ENCODE peak calls at places on chromosomes 6 and 20, in nine cellular contexts. N is spleen; E is CD4-positive, alpha-beta T cell; P is ovary; Y is cardiac fibroblast; I is epithelial cell of esophagus; O is prostate gland; U is upper lobe of right lung; V is fibroblast of the aortic adventitia. S is an unnamed sample.

GRCh38 chr6:122781716-122782115 is 2.2 kb downstream of the FABP7 start:
- DNase-seq in V (no peak), O (no peak), U (no peak), N (no peak), E (no peak), I (no peak), Y (no peak), P (no peak), S (no peak)

GRCh38 chr6:20707166-20707485 is 172.9 kb downstream of the CDKAL1 start:
- DNase-seq in U (no peak), E (no peak), O (no peak), N (no peak), P (no peak), V (no peak), I (no peak), Y (no peak), S (no peak)

GRCh38 chr20:62975251-62975770 is 22.8 kb downstream of the SLC17A9 start:
- DNase-seq in N (no peak), P (no peak), Y (no peak), V (no peak), E (no peak), I (no peak), U (no peak), O (no peak), S (no peak)

GRCh38 chr20:59148713-59149493 is 14.7 kb upstream of the ZNF831 start:
- DNase-seq in V (no peak), U (no peak), O (no peak), N (peak; percentile 77), I (no peak), Y (no peak), E (no peak), P (no peak), S (no peak)

GRCh38 chr20:25508083-25508770 is 77.1 kb downstream of the NINL start:
- DNase-seq in Y (peak; percentile 89), I (peak; percentile 28), P (peak; percentile 71), O (no peak), U (no peak), V (peak; percentile 80), N (no peak), E (no peak), S (peak; percentile 87)

GRCh38 chr6:107786179-107786578 is 37.9 kb downstream of the SCML4 start:
- DNase-seq in O (no peak), E (no peak), I (no peak), Y (no peak), P (no peak), U (no peak), V (no peak), N (no peak), S (no peak)

GRCh38 chr6:167968091-167968490 is 29.4 kb upstream of the KIF25 start:
- DNase-seq in O (no peak), U (no peak), V (no peak), I (peak; percentile 54), N (no peak), E (no peak), P (no peak), Y (no peak), S (no peak)

GRCh38 chr20:44080646-44081267 is 106.2 kb downstream of the JPH2 start:
- DNase-seq in P (peak; percentile 39), E (peak; percentile 71), O (peak; percentile 66), Y (peak; percentile 85), N (no peak), I (peak; percentile 78), U (no peak), V (peak; percentile 87), S (peak; percentile 89)

GRCh38 chr20:49964964-49965780 is 17.6 kb upstream of the SNAI1 start:
- DNase-seq in I (peak; percentile 59), P (no peak), E (no peak), Y (no peak), N (peak; percentile 71), O (no peak), V (peak; percentile 16), U (no peak), S (no peak)

GRCh38 chr6:150631283-150631981 is 31.7 kb downstream of the PLEKHG1 start:
- DNase-seq in Y (no peak), V (no peak), U (no peak), P (peak; percentile 26), N (peak; percentile 82), E (no peak), O (no peak), I (no peak), S (no peak)

GRCh38 chr20:58213716-58214115 is 14.7 kb downstream of the ANKRD60 start:
- DNase-seq in U (no peak), V (no peak), N (peak; percentile 22), Y (no peak), E (no peak), P (no peak), O (no peak), I (no peak), S (no peak)

GRCh38 chr6:95819939-95820338 is 195.8 kb upstream of the FUT9 start:
- DNase-seq in P (no peak), O (no peak), N (peak; percentile 40), I (no peak), E (no peak), Y (no peak), V (no peak), U (no peak), S (no peak)

GRCh38 chr6:62013719-62014118 is 272.3 kb downstream of the KHDRBS2 start:
- DNase-seq in N (no peak), I (no peak), U (no peak), P (no peak), O (no peak), V (no peak), Y (no peak), E (no peak), S (no peak)

GRCh38 chr20:20663841-20664240 is 48.6 kb downstream of the RALGAPA2 start:
- DNase-seq in V (no peak), E (no peak), O (no peak), I (peak; percentile 41), U (no peak), P (no peak), Y (no peak), N (no peak), S (no peak)

GRCh38 chr6:41586564-41586963 is 40.4 kb downstream of the FOXP4 start:
- DNase-seq in N (no peak), U (no peak), O (no peak), P (no peak), I (no peak), V (no peak), Y (no peak), E (no peak), S (peak; percentile 64)

DNA sequence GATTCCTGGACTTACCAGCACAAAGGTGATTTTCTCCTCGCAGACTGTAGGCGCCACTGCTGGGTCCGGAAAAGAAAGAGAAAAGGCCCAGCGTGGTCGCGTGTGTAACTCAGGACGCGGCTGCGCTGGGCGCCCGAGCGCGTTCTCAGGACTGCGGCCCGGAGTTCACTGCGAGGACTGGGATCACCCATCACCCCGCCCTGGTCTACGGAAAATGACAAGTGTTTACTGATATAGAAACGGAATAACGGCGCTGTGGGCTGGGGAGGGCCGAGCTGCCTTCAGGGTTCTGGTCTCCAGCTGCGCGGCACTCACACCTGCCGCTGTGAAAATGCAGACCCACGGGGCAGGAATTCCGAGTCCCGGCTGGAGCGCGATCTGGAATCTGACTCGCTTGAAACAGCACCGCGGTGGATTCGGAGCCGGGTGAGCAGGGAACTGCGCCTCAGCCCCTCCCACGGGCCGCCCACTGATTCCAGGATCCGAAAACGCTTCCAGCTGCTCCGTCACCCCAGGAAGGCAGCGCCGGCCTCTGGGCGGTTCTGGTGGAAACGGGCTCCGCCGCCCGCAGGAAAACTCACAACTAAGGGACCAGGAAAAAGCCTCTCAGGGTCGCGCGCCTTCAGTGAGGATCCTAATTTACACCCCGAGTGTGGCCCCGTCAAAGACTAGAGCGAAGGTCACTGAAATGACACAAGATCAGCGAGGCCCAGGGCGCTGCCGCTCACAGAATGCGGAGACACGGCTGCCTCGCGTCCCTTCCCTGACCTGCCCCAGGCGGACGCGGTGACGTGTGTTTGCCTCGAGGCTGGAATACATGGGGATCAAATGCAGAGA is 34.5 kb downstream of the HLA-A start:
- DNase-seq in I (peak; percentile 72), O (peak; percentile 81), U (peak; percentile 94), V (peak; percentile 68), P (peak; percentile 88), E (peak; percentile 26), N (peak; percentile 89), Y (peak; percentile 70), S (peak; percentile 88)
- TF ChIP-seq CTCF in I (peak; percentile 48), O (peak; percentile 50), U (peak; percentile 40), V (peak; percentile 53), P (no peak), E (peak; percentile 27), N (peak; percentile 25), Y (peak; percentile 48), S (peak; percentile 39)

GRCh38 chr6:2598867-2599266 is 151.9 kb downstream of the MYLK4 start:
- DNase-seq in V (no peak), O (no peak), Y (no peak), N (no peak), E (no peak), U (no peak), P (no peak), I (no peak), S (no peak)
- TF ChIP-seq CTCF in V (no peak), O (no peak), Y (no peak), N (no peak), E (no peak), U (no peak), P (no peak), I (no peak), S (no peak)

GRCh38 chr6:74899416-74899815 is 306.4 kb downstream of the COL12A1 start:
- DNase-seq in U (no peak), E (no peak), Y (peak; percentile 69), V (peak; percentile 69), N (no peak), O (no peak), P (no peak), I (peak; percentile 86), S (peak; percentile 61)
- TF ChIP-seq CTCF in U (no peak), E (no peak), Y (peak; percentile 56), V (peak; percentile 48), N (no peak), O (no peak), P (no peak), I (peak; percentile 32), S (no peak)

GRCh38 chr6:125899726-125900182 is 56.8 kb upstream of the HINT3 start:
- DNase-seq in U (no peak), I (no peak), V (no peak), O (no peak), Y (no peak), E (no peak), P (no peak), N (no peak), S (no peak)
- TF ChIP-seq CTCF in U (no peak), I (no peak), V (no peak), O (no peak), Y (no peak), E (no peak), P (no peak), N (no peak), S (no peak)

GRCh38 chr20:19588731-19589130 is 169.3 kb upstream of the RIN2 start:
- DNase-seq in P (peak; percentile 44), E (no peak), U (no peak), I (no peak), V (peak; percentile 15), Y (peak; percentile 4), O (peak; percentile 62), N (no peak), S (no peak)
- TF ChIP-seq CTCF in P (no peak), E (no peak), U (peak; percentile 10), I (no peak), V (no peak), Y (no peak), O (peak; percentile 52), N (no peak), S (no peak)

DNA sequence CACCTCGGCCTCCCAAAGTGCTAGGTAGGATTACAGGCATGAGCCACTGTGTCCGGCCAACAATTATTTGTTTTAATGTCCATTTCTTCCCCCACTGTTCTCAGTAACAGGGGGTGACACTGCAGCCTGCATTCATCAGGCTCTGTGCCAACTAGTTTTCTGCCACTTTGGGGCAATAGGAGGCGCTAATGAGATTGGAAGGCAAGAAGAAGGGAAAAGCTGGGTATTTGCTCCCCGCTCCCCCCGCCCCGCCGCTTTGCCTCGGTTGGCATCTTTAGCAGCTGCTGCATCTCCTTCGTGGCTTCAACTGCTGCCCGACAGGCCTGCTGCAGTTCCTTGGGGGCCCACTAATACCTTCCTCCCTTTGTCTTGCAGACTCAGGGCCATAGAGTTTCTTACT is 35.0 kb upstream of the MDGA1 start:
- DNase-seq in U (no peak), N (no peak), P (no peak), Y (no peak), I (no peak), O (no peak), V (no peak), E (no peak), S (no peak)
- TF ChIP-seq CTCF in U (no peak), N (no peak), P (no peak), Y (no peak), I (no peak), O (no peak), V (no peak), E (no peak), S (no peak)